ENCODE peak calls at places on chromosomes 3 and 15, in five cellular contexts. B, P, E, Q and T are unnamed samples.

GRCh38 chr3:161035711-161036110 is 69.4 kb downstream of the B3GALNT1 start:
- DNase-seq in B (no peak), P (no peak), E (peak; percentile 49), Q (no peak), T (peak; percentile 93)

GRCh38 chr15:59515190-59515589 is 77.2 kb downstream of the FAM81A start:
- DNase-seq in B (no peak), P (no peak), E (no peak), Q (no peak), T (no peak)

GRCh38 chr3:169700195-169700594 is 36.7 kb upstream of the MECOM start:
- DNase-seq in B (no peak), P (no peak), E (peak; percentile 12), Q (no peak), T (no peak)

GRCh38 chr15:40072216-40072990 is 33.4 kb upstream of the SRP14 start:
- DNase-seq in B (no peak), P (no peak), E (no peak), Q (no peak), T (no peak)

GRCh38 chr3:113211370-113212154 is at the start of gene BOC:
- DNase-seq in B (no peak), P (peak; percentile 88), E (peak; percentile 70), Q (peak; percentile 47), T (peak; percentile 50)

GRCh38 chr3:50417637-50418033 is 58.3 kb upstream of the TMEM115 start:
- DNase-seq in B (no peak), P (no peak), E (no peak), Q (no peak), T (no peak)

GRCh38 chr3:152173627-152174026 is 95.1 kb upstream of the MBNL1 start:
- DNase-seq in B (no peak), P (no peak), E (no peak), Q (no peak), T (no peak)

GRCh38 chr3:155859859-155860258 is 5.6 kb upstream of the SLC33A1 start:
- DNase-seq in B (peak; percentile 30), P (no peak), E (peak; percentile 48), Q (no peak), T (no peak)

GRCh38 chr3:58874795-58875194 is 175.0 kb downstream of the CFAP20DC start:
- DNase-seq in B (no peak), P (no peak), E (no peak), Q (no peak), T (no peak)

GRCh38 chr15:83066761-83067637 is at the start of gene BTBD1:
- DNase-seq in B (peak; percentile 97), P (peak; percentile 97), E (peak; percentile 98), Q (peak; percentile 96), T (peak; percentile 63)

GRCh38 chr3:19543212-19543841 is 390.7 kb downstream of the EFHB start:
- DNase-seq in B (no peak), P (no peak), E (peak; percentile 0), Q (no peak), T (no peak)

GRCh38 chr3:19541284-19541683 is 392.7 kb downstream of the EFHB start:
- DNase-seq in B (no peak), P (no peak), E (no peak), Q (no peak), T (no peak)

GRCh38 chr3:19539488-19540395 is 391.4 kb downstream of the KCNH8 start:
- DNase-seq in B (no peak), P (no peak), E (no peak), Q (no peak), T (no peak)

DNA sequence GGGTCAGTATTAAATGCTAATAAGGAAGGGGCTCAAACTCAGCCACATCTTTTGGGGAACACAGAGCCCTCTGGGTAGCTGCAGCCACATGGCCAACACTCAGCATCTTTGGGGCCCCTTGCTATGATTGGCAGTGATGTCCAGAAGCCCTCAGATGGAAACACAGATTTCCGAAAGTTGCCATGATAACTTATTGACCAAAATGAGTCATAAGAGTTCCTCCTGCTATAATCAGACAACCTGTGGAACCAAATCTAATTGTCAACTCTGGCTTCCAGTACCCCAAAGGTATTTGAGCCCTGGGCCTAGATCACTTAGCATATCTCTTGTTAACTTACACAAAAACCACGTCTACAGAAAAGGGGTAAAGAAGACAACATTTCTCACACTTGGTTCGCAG is 392.2 kb downstream of the KCNH8 start:
- DNase-seq in B (no peak), P (no peak), E (no peak), Q (no peak), T (no peak)
- H3K4me3 ChIP-seq in B (no peak overlapping the region), P (no peak overlapping the region), E (no peak overlapping the region), Q (no peak overlapping the region), T (no peak overlapping the region)

DNA sequence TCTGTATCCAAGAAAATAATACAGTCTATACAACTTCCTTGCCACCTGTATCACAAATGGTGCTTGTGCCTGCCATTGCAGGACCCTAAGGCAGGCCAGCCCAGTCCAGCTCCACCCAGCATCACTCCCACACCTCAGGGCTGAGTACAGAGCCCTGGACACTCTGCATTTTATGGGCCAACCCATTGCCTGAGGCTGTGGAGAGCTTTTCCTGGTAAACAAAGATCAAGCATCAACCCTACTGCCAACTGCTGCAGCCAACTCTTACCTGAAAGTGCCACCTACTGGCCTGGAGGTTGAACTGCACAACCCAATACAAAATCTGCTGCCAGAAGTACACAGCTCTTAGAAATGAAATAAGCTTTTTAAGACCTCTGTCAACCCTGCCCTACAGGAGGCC is 1082.2 kb downstream of the NAALADL2 start:
- DNase-seq in B (no peak), P (no peak), E (peak; percentile 10), Q (no peak), T (no peak)
- TF ChIP-seq CTCF in B (peak; percentile 39), P (no peak), E (peak; percentile 46), Q (peak; percentile 34), T (peak; percentile 30)

GRCh38 chr3:128845119-128845518 is 34.3 kb upstream of the ACAD9 start:
- DNase-seq in B (peak; percentile 17), P (no peak), E (no peak), Q (no peak), T (no peak)
- H3K4me3 ChIP-seq in B (no peak overlapping the region), P (no peak overlapping the region), E (no peak overlapping the region), Q (no peak overlapping the region), T (no peak overlapping the region)

GRCh38 chr3:32143849-32144757 is 37.7 kb downstream of the GPD1L start:
- DNase-seq in B (peak; percentile 75), P (no peak), E (peak; percentile 94), Q (no peak), T (peak; percentile 94)
- TF ChIP-seq CTCF in B (peak; percentile 78), P (no peak), E (peak; percentile 68), Q (peak; percentile 83), T (peak; percentile 71)

GRCh38 chr3:126663750-126664149 is 8.8 kb upstream of the TXNRD3 start:
- DNase-seq in B (no peak), P (no peak), E (no peak), Q (no peak), T (no peak)
- H3K4me3 ChIP-seq in B (no peak overlapping the region), P (no peak overlapping the region), E (no peak overlapping the region), Q (no peak overlapping the region), T (no peak overlapping the region)

DNA sequence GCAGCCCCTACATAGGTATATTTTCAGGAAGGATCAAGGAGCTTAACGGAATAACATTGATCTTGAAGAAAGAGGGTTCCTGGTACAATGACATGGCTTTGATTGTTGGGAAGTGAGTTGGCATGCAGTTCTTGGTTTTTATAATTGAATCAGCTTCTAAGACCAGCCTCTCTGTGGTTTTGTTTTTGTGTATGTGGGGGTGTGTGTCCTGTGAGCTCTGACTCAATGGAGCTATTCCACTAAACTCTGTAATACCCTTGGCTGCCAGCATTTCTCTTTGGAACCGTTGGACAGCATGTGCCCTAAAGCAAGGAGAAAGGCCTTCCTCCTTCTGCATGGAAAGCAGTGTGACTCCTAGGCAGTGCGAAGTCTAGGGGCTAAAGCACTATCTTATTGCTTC is 124.8 kb downstream of the EDEM1 start:
- DNase-seq in B (no peak), P (no peak), E (no peak), Q (no peak), T (no peak)
- TF ChIP-seq CTCF in B (no peak), P (no peak), E (no peak), Q (no peak), T (no peak)

DNA sequence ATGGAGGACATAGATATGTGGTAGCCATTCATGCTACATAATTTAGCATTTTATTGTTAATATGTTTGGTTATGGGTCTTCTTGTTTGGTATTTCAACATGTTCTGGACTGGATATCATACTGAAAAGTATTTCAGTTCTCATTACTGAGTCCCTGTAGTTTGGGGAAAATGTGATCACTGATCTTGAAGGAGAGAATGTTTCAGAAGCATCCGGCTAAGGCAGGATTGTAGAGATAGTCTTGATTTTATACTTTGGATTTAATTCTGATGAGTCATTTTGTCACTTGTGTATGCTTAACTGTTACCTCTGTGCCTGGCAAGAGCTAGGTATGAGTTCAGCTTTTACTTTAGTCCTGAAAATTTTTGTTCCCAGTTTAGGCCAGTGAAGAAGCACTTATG is 7.1 kb downstream of the CHD2 start:
- DNase-seq in B (no peak), P (no peak), E (no peak), Q (no peak), T (no peak)
- H3K4me3 ChIP-seq in B (peak overlapping the region; percentile 51), P (no peak overlapping the region), E (no peak overlapping the region), Q (peak overlapping the region; percentile 1), T (no peak overlapping the region)

GRCh38 chr15:71485094-71485693 is 325.2 kb upstream of the NR2E3 start:
- DNase-seq in B (peak; percentile 16), P (no peak), E (no peak), Q (no peak), T (peak; percentile 5)
- TF ChIP-seq CTCF in B (peak; percentile 49), P (no peak), E (peak; percentile 61), Q (peak; percentile 31), T (peak; percentile 55)

DNA sequence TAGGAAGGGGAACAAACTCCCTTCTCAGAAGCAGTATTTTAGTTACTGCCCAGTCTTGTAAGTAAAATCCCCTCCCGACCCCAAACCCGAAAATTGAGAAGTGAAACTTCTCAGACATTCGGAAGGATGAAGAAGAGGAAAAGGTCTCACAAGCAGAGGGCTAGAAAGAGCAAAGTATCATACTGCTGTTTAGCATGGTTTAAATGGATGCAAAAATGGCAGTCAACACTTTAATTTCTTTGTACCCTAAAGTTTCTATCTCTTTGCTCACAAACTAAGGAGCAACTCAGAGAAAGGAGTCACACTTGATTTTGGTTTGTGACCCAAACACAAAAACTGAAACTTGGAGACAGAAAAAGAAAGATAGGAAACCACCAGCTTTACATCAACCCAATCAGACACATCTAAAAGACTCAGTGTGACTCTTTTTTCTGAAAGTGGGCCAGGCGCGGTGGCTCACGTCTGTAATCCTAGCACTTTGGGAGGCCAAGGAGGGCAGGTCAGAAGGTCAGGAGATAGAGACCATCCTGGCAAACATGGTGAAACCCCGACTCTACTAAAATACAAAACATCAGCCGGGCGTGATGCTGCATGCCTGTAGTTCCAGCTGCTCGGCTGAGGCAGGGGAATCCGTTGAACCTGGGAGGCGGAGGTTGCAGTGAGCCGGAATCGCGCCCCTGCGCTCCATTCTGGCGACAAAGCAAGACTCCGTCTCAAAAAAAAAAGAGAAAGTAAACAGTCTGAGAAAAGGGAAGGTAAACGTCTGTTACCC is 63.2 kb upstream of the ATP11B start:
- DNase-seq in B (no peak), P (no peak), E (no peak), Q (no peak), T (no peak)
- H3K4me3 ChIP-seq in B (no peak overlapping the region), P (no peak overlapping the region), E (no peak overlapping the region), Q (no peak overlapping the region), T (no peak overlapping the region)